ENCODE peak calls at places on chromosomes 4 and X, in seven cellular contexts. A is DND-41, D is GM23338, N is H1, V is IMR-90, J is ovary, E is astrocyte. R is an unnamed sample. For H3K4me1 and H3K27me3, the result is how much of the 10 kb centered on the place peaks cover.

GRCh38 chr4:173513651-173514050 is 16.4 kb downstream of the HAND2 start:
- DNase-seq in A (no peak), D (no peak), N (no peak), V (no peak), J (no peak), E (no peak), R (peak)

GRCh38 chrX:103540145-103540544 is 20.9 kb upstream of the RAB40A start:
- DNase-seq in A (no peak), D (no peak), N (no peak), V (peak), J (no peak), E (peak), R (peak)

GRCh38 chr4:76212301-76212700 is 1.3 kb downstream of the SCARB2 start:
- DNase-seq in A (no peak), D (no peak), N (no peak), V (no peak), J (no peak), E (no peak), R (no peak)

GRCh38 chr4:53592686-53593641 is 1.7 kb upstream of the LNX1 start:
- DNase-seq in A (no peak), D (peak), N (peak), V (no peak), J (peak), E (peak), R (no peak)

GRCh38 chr4:56158483-56158882 is 209.7 kb downstream of the CEP135 start:
- DNase-seq in A (no peak), D (no peak), N (no peak), V (no peak), J (no peak), E (no peak), R (no peak)

GRCh38 chrX:121479406-121479805 is 432.0 kb downstream of the GLUD2 start:
- DNase-seq in A (no peak), D (peak), N (no peak), V (no peak), J (no peak), E (no peak), R (no peak)

GRCh38 chr4:138609943-138610350 is 367.8 kb upstream of the SLC7A11 start:
- DNase-seq in A (no peak), D (no peak), N (no peak), V (peak), J (no peak), E (peak), R (peak)

GRCh38 chrX:40085714-40086113 is 12.0 kb downstream of the BCOR start:
- DNase-seq in A (no peak), D (no peak), N (no peak), V (no peak), J (no peak), E (no peak), R (no peak)

GRCh38 chrX:147912093-147912801 is 528 bp downstream of the FMR1 start:
- DNase-seq in A (peak), D (peak), N (no peak), V (peak), J (peak), E (peak), R (peak)

GRCh38 chrX:147910607-147911006 is 1.1 kb upstream of the FMR1 start:
- DNase-seq in A (no peak), D (no peak), N (no peak), V (no peak), J (no peak), E (no peak), R (no peak)

GRCh38 chrX:147913570-147913969 is 1.9 kb downstream of the FMR1 start:
- DNase-seq in A (no peak), D (no peak), N (no peak), V (no peak), J (no peak), E (no peak), R (no peak)

GRCh38 chrX:147914609-147915008 is 2.9 kb downstream of the FMR1 start:
- DNase-seq in A (no peak), D (no peak), N (no peak), V (no peak), J (no peak), E (no peak), R (no peak)

DNA sequence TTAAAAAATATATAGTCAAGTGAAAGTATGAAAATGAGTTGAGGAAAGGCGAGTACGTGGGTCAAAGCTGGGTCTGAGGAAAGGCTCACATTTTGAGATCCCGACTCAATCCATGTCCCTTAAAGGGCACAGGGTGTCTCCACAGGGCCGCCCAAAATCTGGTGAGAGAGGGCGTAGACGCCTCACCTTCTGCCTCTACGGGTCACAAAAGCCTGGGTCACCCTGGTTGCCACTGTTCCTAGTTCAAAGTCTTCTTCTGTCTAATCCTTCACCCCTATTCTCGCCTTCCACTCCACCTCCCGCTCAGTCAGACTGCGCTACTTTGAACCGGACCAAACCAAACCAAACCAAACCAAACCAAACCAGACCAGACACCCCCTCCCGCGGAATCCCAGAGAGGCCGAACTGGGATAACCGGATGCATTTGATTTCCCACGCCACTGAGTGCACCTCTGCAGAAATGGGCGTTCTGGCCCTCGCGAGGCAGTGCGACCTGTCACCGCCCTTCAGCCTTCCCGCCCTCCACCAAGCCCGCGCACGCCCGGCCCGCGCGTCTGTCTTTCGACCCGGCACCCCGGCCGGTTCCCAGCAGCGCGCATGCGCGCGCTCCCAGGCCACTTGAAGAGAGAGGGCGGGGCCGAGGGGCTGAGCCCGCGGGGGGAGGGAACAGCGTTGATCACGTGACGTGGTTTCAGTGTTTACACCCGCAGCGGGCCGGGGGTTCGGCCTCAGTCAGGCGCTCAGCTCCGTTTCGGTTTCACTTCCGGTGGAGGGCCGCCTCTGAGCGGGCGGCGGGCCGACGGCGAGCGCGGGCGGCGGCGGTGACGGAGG is at the start of gene FMR1:
- DNase-seq in A (peak), D (peak), N (peak), V (peak), J (peak), E (peak), R (peak)
- H3K4me1 ChIP-seq in A (under half), D (under half), N (under half), V (under half), J (under half), E (under half), R (under half)

GRCh38 chr4:82814034-82814433 is 15.4 kb upstream of the SCD5 start:
- DNase-seq in A (no peak), D (no peak), N (no peak), V (no peak), J (no peak), E (no peak), R (no peak)
- H3K27me3 ChIP-seq in A (under half), D (half or more), N (under half), V (under half), J (under half), E (under half), R (under half)

GRCh38 chr4:1770245-1770644 is 22.8 kb upstream of the FGFR3 start:
- DNase-seq in A (no peak), D (no peak), N (no peak), V (no peak), J (no peak), E (no peak), R (no peak)

GRCh38 chr4:1773754-1774153 is 19.3 kb upstream of the FGFR3 start:
- DNase-seq in A (no peak), D (no peak), N (no peak), V (no peak), J (no peak), E (no peak), R (no peak)

GRCh38 chr4:1770791-1771231 is 22.3 kb upstream of the FGFR3 start:
- DNase-seq in A (no peak), D (no peak), N (no peak), V (no peak), J (no peak), E (no peak), R (no peak)

GRCh38 chr4:1772869-1773538 is 20.1 kb upstream of the FGFR3 start:
- DNase-seq in A (no peak), D (no peak), N (no peak), V (no peak), J (no peak), E (no peak), R (no peak)

DNA sequence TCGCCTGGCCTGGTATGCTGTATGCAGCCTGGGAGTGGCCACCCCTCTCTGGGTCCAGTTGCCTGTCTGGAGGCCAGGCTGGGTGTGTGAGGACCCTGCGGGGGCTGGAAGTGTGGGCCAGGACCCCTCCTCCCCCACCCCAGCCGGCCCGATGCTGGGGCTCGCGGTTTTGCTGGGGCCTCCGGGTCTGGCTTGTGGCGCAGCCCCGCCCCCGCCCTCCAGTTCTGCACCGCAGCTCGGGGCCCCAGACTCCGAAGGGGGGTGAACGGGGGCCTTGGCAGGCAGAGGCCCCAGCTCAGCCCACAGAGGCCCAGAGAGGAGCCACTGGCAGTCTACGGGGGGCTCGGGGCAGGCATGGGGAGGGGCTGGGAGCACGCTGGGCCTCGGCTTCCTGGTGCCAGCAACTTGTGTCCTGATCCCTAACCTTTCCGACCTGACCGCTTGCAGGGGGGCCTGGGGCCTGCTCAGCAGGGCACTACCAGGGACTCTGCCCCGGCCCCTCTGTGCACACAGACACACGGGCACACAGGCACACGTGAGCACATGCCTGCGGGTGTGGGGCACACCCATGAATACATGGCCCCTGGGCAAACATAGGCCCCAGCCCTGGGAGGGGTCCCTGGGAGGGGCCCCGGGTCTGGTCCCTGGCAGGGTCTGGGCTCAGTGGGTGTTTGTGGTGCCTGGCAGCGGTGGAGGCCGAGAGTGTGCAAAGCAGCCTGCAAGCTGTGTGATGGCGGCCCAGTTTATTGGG is 21.4 kb upstream of the FGFR3 start:
- DNase-seq in A (peak), D (no peak), N (no peak), V (no peak), J (no peak), E (no peak), R (no peak)
- H3K4me1 ChIP-seq in A (under half), D (under half), N (under half), V (under half), J (under half), E (under half), R (under half)

GRCh38 chr4:108168672-108169562 is at the start of gene LEF1:
- DNase-seq in A (peak), D (peak), N (peak), V (peak), J (peak), E (peak), R (peak)
- H3K27me3 ChIP-seq in A (under half), D (half or more), N (half or more), V (half or more), J (under half), E (half or more), R (half or more)